ENCODE peak calls at places on chromosomes 7 and 10, in nine cellular contexts. A is fibroblast of mammary gland, C is GM06990, K is cardiac fibroblast, G is dorsolateral prefrontal cortex, N is kidney epithelial cell, Z is SK-N-SH, T is endothelial cell, F is RWPE1. L is an unnamed sample.

GRCh38 chr7:101936612-101937231 is 119.3 kb downstream of the CUX1 start:
- DNase-seq in A (peak; percentile 34), C (no peak), K (peak; percentile 56), G (peak; percentile 17), N (no peak), Z (no peak), T (no peak), F (no peak), L (no peak)

GRCh38 chr7:16916111-16916639 is 34.4 kb upstream of the AGR3 start:
- DNase-seq in A (peak; percentile 91), C (no peak), K (peak; percentile 89), G (no peak), N (no peak), Z (no peak), T (no peak), F (peak; percentile 79), L (no peak)

GRCh38 chr7:141421306-141421705 is 129.9 kb upstream of the AGK start:
- DNase-seq in A (no peak), C (no peak), K (no peak), G (no peak), N (no peak), Z (no peak), T (no peak), F (no peak), L (no peak)

GRCh38 chr7:43582503-43583423 is at the start of gene STK17A:
- DNase-seq in A (peak; percentile 84), C (peak; percentile 92), K (peak; percentile 90), G (peak; percentile 91), N (no peak), Z (peak; percentile 99), T (peak; percentile 98), F (peak; percentile 95), L (peak; percentile 76)

GRCh38 chr10:97072851-97073665 is 112.7 kb downstream of the SLIT1 start:
- DNase-seq in A (peak; percentile 71), C (no peak), K (peak; percentile 84), G (peak; percentile 82), N (no peak), Z (peak; percentile 87), T (peak; percentile 93), F (peak; percentile 79), L (peak; percentile 89)

GRCh38 chr7:85191383-85191782 is 4.5 kb upstream of the SEMA3D start:
- DNase-seq in A (peak; percentile 43), C (no peak), K (peak; percentile 61), G (no peak), N (no peak), Z (peak; percentile 37), T (no peak), F (peak; percentile 25), L (no peak)

GRCh38 chr7:75611557-75612178 is 119.5 kb downstream of the SPDYE5 start:
- DNase-seq in A (no peak), C (no peak), K (peak; percentile 4), G (peak; percentile 94), N (no peak), Z (no peak), T (peak; percentile 34), F (no peak), L (no peak)

GRCh38 chr10:93854985-93855384 is 38.8 kb upstream of the SLC35G1 start:
- DNase-seq in A (no peak), C (no peak), K (no peak), G (no peak), N (no peak), Z (no peak), T (no peak), F (no peak), L (no peak)

GRCh38 chr7:95330194-95331003 is 6.1 kb upstream of the PON1 start:
- DNase-seq in A (peak; percentile 37), C (peak; percentile 6), K (peak; percentile 33), G (no peak), N (no peak), Z (no peak), T (no peak), F (no peak), L (no peak)

GRCh38 chr7:50775826-50776225 is 6.9 kb downstream of the GRB10 start:
- DNase-seq in A (no peak), C (no peak), K (no peak), G (no peak), N (no peak), Z (no peak), T (no peak), F (no peak), L (no peak)

GRCh38 chr10:76736848-76737495 is 900.6 kb downstream of the KCNMA1 start:
- DNase-seq in A (peak; percentile 4), C (no peak), K (no peak), G (no peak), N (no peak), Z (peak; percentile 5), T (no peak), F (no peak), L (no peak)

GRCh38 chr7:2896141-2896540 is 52.0 kb upstream of the GNA12 start:
- DNase-seq in A (no peak), C (no peak), K (no peak), G (no peak), N (no peak), Z (peak; percentile 64), T (no peak), F (no peak), L (no peak)

GRCh38 chr7:2892571-2892970 is 48.5 kb upstream of the GNA12 start:
- DNase-seq in A (no peak), C (no peak), K (no peak), G (no peak), N (no peak), Z (no peak), T (no peak), F (no peak), L (no peak)

GRCh38 chr7:2894118-2894940 is 50.2 kb upstream of the GNA12 start:
- DNase-seq in A (no peak), C (peak; percentile 80), K (no peak), G (no peak), N (no peak), Z (no peak), T (no peak), F (no peak), L (no peak)

GRCh38 chr7:2893411-2893861 is 49.3 kb upstream of the GNA12 start:
- DNase-seq in A (no peak), C (peak; percentile 38), K (no peak), G (no peak), N (no peak), Z (no peak), T (no peak), F (no peak), L (no peak)

DNA sequence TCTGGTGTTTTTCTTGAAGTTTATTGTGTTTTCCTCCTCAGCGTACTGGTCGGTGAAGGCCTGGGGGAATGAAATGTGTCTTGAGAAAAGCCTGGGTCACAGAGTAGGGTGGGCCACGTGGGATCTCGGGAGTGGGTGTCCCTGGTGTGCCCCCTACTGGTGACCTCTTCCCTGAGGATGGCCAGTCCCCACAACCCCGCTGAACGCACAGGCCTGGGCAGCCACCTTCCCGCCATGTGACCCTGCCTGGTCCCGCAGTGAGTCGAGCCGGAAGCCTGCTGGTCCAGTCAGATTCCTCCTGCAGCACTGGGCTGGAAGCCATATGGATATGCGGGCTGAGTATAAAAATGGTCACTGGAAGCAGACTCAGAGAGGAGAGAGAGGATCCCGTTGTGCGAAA is 52.9 kb upstream of the GNA12 start:
- DNase-seq in A (no peak), C (no peak), K (no peak), G (no peak), N (no peak), Z (no peak), T (no peak), F (no peak), L (no peak)
- TF ChIP-seq CTCF in A (no peak), C (peak; percentile 3), K (no peak), G (no peak), N (no peak), Z (peak; percentile 13), T (peak; percentile 35), F (no peak), L (no peak)

GRCh38 chr7:112898432-112899290 is 108.5 kb upstream of the TMEM168 start:
- DNase-seq in A (peak; percentile 77), C (peak; percentile 22), K (peak; percentile 85), G (no peak), N (no peak), Z (peak; percentile 70), T (peak; percentile 60), F (peak; percentile 55), L (no peak)
- TF ChIP-seq CTCF in A (peak; percentile 94), C (peak; percentile 79), K (peak; percentile 87), G (peak; percentile 31), N (peak; percentile 76), Z (peak; percentile 96), T (peak; percentile 63), F (peak; percentile 85), L (no peak)

DNA sequence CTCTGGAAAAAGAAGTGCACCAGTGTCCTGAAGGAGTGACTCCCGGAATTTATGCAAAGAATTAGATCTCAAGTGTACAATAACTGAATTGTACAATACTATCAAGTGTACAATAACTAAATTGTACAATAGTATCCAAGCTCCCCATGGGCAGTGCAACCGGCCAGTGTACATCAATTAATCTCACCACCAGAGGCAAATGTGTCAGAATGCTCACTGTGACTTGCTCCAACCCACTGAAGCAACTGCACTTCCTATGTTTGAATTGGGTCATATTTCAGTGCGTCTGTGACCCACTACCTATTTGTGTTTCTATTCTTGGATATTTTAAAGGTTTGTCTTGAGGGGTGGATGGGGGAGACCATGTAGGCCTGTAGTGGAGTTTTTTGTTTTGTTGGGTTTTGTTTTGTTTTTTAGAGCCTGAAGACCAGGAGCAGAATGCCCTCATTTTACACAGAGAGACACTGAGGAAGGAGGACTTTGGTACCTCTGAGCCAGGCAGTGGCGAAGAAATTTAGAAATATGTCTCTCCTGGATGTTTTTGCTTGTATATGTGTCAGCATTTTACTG is 78.6 kb upstream of the CTTNBP2 start:
- DNase-seq in A (no peak), C (no peak), K (no peak), G (no peak), N (no peak), Z (no peak), T (no peak), F (no peak), L (no peak)
- TF ChIP-seq CTCF in A (no peak), C (no peak), K (no peak), G (no peak), N (peak; percentile 3), Z (no peak), T (no peak), F (no peak), L (no peak)

GRCh38 chr10:83963446-83963845 is 175.9 kb upstream of the GHITM start:
- DNase-seq in A (no peak), C (no peak), K (no peak), G (no peak), N (no peak), Z (no peak), T (no peak), F (no peak), L (no peak)

GRCh38 chr10:83960125-83960524 is 179.2 kb upstream of the GHITM start:
- DNase-seq in A (no peak), C (no peak), K (no peak), G (no peak), N (no peak), Z (no peak), T (no peak), F (no peak), L (no peak)

GRCh38 chr10:83968052-83968451 is 171.3 kb upstream of the GHITM start:
- DNase-seq in A (no peak), C (no peak), K (no peak), G (no peak), N (no peak), Z (no peak), T (no peak), F (no peak), L (no peak)

GRCh38 chr10:83961620-83962019 is 177.7 kb upstream of the GHITM start:
- DNase-seq in A (no peak), C (no peak), K (no peak), G (no peak), N (no peak), Z (peak; percentile 37), T (no peak), F (no peak), L (no peak)

GRCh38 chr10:83965473-83965872 is 173.8 kb upstream of the GHITM start:
- DNase-seq in A (no peak), C (no peak), K (no peak), G (no peak), N (no peak), Z (no peak), T (no peak), F (no peak), L (no peak)
- TF ChIP-seq CTCF in A (no peak), C (no peak), K (no peak), G (no peak), N (no peak), Z (no peak), T (no peak), F (no peak), L (no peak)

L was measured in omental fat pad.